ENCODE peak calls at places on chromosomes 2 and 18, in four cellular contexts. X is tibial nerve, Z is GM23248, Y is heart left ventricle. V is an unnamed sample.

GRCh38 chr2:119826370-119826961 is 66.7 kb downstream of the PTPN4 start:
- DNase-seq in Z (peak; percentile 55), X (no peak), Y (no peak), V (no peak)

GRCh38 chr2:79511320-79511951 is 1.4 kb upstream of the CTNNA2 start:
- DNase-seq in X (no peak), Z (peak; percentile 25), Y (no peak), V (no peak)

GRCh38 chr2:60510713-60511112 is 42.7 kb downstream of the BCL11A start:
- DNase-seq in X (no peak), Y (no peak), Z (no peak), V (no peak)

GRCh38 chr18:51666717-51667320 is 469.3 kb upstream of the MEX3C start:
- DNase-seq in Y (peak; percentile 22), X (peak; percentile 13), Z (peak; percentile 10), V (no peak)

GRCh38 chr2:207394812-207395534 is 134.8 kb upstream of the CREB1 start:
- DNase-seq in X (no peak), Z (peak; percentile 95), Y (no peak), V (no peak)

GRCh38 chr2:74856004-74856578 is 22.2 kb downstream of the HK2 start:
- DNase-seq in Z (no peak), X (no peak), Y (no peak), V (peak; percentile 34)

GRCh38 chr2:98664323-98664722 is 55.9 kb downstream of the UNC50 start:
- DNase-seq in Z (peak; percentile 30), Y (no peak), X (no peak), V (no peak)

GRCh38 chr18:33755918-33756590 is 178.0 kb downstream of the ASXL3 start:
- DNase-seq in Z (peak; percentile 95), X (no peak), Y (no peak), V (no peak)

GRCh38 chr2:24181849-24182248 is 7.0 kb downstream of the FAM228A start:
- DNase-seq in Y (no peak), Z (no peak), X (no peak), V (no peak)

GRCh38 chr2:239679755-239680154 is 278.9 kb upstream of the HDAC4 start:
- DNase-seq in Z (no peak), Y (no peak), X (no peak), V (no peak)

GRCh38 chr2:202494300-202494699 is 118.2 kb downstream of the BMPR2 start:
- DNase-seq in Z (peak; percentile 86), Y (no peak), X (no peak), V (no peak)

GRCh38 chr2:218998414-218999002 is 5.3 kb upstream of the CRYBA2 start:
- DNase-seq in Y (no peak), Z (no peak), X (no peak), V (no peak)

GRCh38 chr18:67342159-67342558 is 174.4 kb downstream of the DSEL start:
- DNase-seq in Z (no peak), X (no peak), Y (no peak), V (no peak)

GRCh38 chr18:32919799-32920198 is 147.0 kb upstream of the KLHL14 start:
- DNase-seq in Y (no peak), X (no peak), Z (peak; percentile 17), V (no peak)

GRCh38 chr2:10826625-10827024 is 14.0 kb upstream of the PDIA6 start:
- DNase-seq in Y (no peak), X (no peak), Z (no peak), V (no peak)
- H3K27ac ChIP-seq in Y (no peak overlapping the region), X (no peak overlapping the region), Z (no peak overlapping the region), V (no peak overlapping the region)

GRCh38 chr2:101300164-101300563 is 8.3 kb downstream of the RNF149 start:
- DNase-seq in X (no peak), Z (no peak), Y (no peak), V (no peak)
- H3K27ac ChIP-seq in X (no peak overlapping the region), Z (no peak overlapping the region), Y (no peak overlapping the region), V (no peak overlapping the region)

GRCh38 chr2:43052204-43052943 is 174.0 kb downstream of the ZFP36L2 start:
- DNase-seq in X (no peak), Y (no peak), Z (no peak), V (no peak)
- H3K27ac ChIP-seq in X (no peak overlapping the region), Y (no peak overlapping the region), Z (no peak overlapping the region), V (no peak overlapping the region)

GRCh38 chr2:165305391-165306096 is 66.3 kb downstream of the SCN2A start:
- DNase-seq in X (no peak), Z (peak; percentile 16), Y (no peak), V (no peak)
- H3K27ac ChIP-seq in X (no peak overlapping the region), Z (no peak overlapping the region), Y (no peak overlapping the region), V (no peak overlapping the region)

GRCh38 chr18:195651-196050 is 37.3 kb downstream of the USP14 start:
- DNase-seq in Z (no peak), Y (no peak), X (no peak), V (no peak)

GRCh38 chr18:199768-200167 is 41.4 kb downstream of the USP14 start:
- DNase-seq in Y (no peak), Z (no peak), X (no peak), V (no peak)

GRCh38 chr18:199214-199613 is 40.9 kb downstream of the USP14 start:
- DNase-seq in Y (no peak), X (no peak), Z (no peak), V (no peak)
- H3K27ac ChIP-seq in Y (no peak overlapping the region), X (no peak overlapping the region), Z (no peak overlapping the region), V (no peak overlapping the region)

GRCh38 chr18:36179562-36180334 is 7.5 kb upstream of the MOCOS start:
- DNase-seq in X (peak; percentile 83), Y (peak; percentile 63), Z (peak; percentile 67), V (peak; percentile 90)
- H3K27ac ChIP-seq in X (no peak overlapping the region), Y (no peak overlapping the region), Z (peak overlapping the region; percentile 31), V (peak overlapping the region; percentile 15)

GRCh38 chr2:54859997-54860701 is 136.7 kb downstream of the EML6 start:
- DNase-seq in X (no peak), Y (no peak), Z (peak; percentile 84), V (no peak)
- H3K27ac ChIP-seq in X (no peak overlapping the region), Y (no peak overlapping the region), Z (no peak overlapping the region), V (no peak overlapping the region)

DNA sequence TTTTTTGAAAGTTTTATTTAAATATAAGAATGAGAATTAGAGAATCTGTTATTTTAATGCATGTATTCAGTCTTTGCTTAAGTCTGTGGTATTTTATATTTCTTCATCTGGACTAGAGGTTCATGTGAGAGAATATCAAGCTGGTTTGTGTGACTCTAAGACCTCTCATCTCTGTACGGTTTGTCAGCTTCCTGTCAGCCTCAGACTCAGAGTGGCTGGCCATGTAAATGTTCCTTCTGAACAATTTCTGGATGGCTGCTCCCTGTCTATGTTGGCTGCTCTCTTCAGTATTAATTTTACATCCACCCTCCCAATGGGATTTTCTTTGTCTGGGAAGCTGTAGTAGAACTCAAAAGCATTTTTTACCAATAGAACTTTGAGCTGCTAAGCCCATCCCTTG is 225.3 kb upstream of the THUMPD2 start:
- DNase-seq in X (no peak), Y (no peak), Z (peak; percentile 61), V (no peak)
- H3K27ac ChIP-seq in X (no peak overlapping the region), Y (no peak overlapping the region), Z (no peak overlapping the region), V (no peak overlapping the region)

GRCh38 chr2:32453242-32454062 is 96.6 kb downstream of the BIRC6 start:
- DNase-seq in X (no peak), Y (no peak), Z (peak; percentile 5), V (no peak)
- H3K27ac ChIP-seq in X (no peak overlapping the region), Y (no peak overlapping the region), Z (no peak overlapping the region), V (no peak overlapping the region)

GRCh38 chr2:25372405-25373268 is 30.9 kb upstream of the DNMT3A start:
- DNase-seq in X (no peak), Y (no peak), Z (no peak), V (peak; percentile 61)
- H3K27ac ChIP-seq in X (no peak overlapping the region), Y (no peak overlapping the region), Z (no peak overlapping the region), V (no peak overlapping the region)